ENCODE peak calls at places on chromosomes 16 and 17, in eight cellular contexts. One of them, this sample, is unnamed.
A peak's percentile ranks its signal among the peaks of the same experiment; 100 is the strongest.

GRCh38 chr17:67289174-67289876 is 44.3 kb upstream of the HELZ start:
- DNase-seq in MV-4-11: no peak
- DNase-seq in AG10803: peak; percentile 72
- DNase-seq in activated CD4-positive, alpha-beta T cell treated with anti-CD3 and anti-CD28 coated beads for 36 hours: no peak
- DNase-seq in right lobe of liver: peak; percentile 73
- DNase-seq in stimulated activated CD8-positive, alpha-beta memory T cell treated with anti-CD3 and anti-CD28 coated beads, Interleukin-7, amount 100 ng/mL, for 1 hour: no peak
- DNase-seq in T-helper 17 cell: no peak
- DNase-seq in NCI-H1092: peak; percentile 78
- DNase-seq in this sample: peak; percentile 30

GRCh38 chr16:86882586-86883280 is 304.4 kb downstream of the FOXL1 start:
- DNase-seq in AG10803: peak; percentile 53
- DNase-seq in stimulated activated CD8-positive, alpha-beta memory T cell treated with anti-CD3 and anti-CD28 coated beads, Interleukin-7, amount 100 ng/mL, for 1 hour: no peak
- DNase-seq in MV-4-11: no peak
- DNase-seq in right lobe of liver: no peak
- DNase-seq in T-helper 17 cell: no peak
- DNase-seq in activated CD4-positive, alpha-beta T cell treated with anti-CD3 and anti-CD28 coated beads for 36 hours: no peak
- DNase-seq in NCI-H1092: no peak
- DNase-seq in this sample: no peak

GRCh38 chr17:76384987-76385891 is 830 bp downstream of the SPHK1 start:
- DNase-seq in right lobe of liver: peak; percentile 62
- DNase-seq in NCI-H1092: no peak
- DNase-seq in stimulated activated CD8-positive, alpha-beta memory T cell treated with anti-CD3 and anti-CD28 coated beads, Interleukin-7, amount 100 ng/mL, for 1 hour: no peak
- DNase-seq in activated CD4-positive, alpha-beta T cell treated with anti-CD3 and anti-CD28 coated beads for 36 hours: peak; percentile 69
- DNase-seq in MV-4-11: no peak
- DNase-seq in AG10803: peak; percentile 69
- DNase-seq in T-helper 17 cell: no peak
- DNase-seq in this sample: peak; percentile 49

GRCh38 chr17:10616502-10617119 is 40.5 kb downstream of the MYH3 start:
- DNase-seq in stimulated activated CD8-positive, alpha-beta memory T cell treated with anti-CD3 and anti-CD28 coated beads, Interleukin-7, amount 100 ng/mL, for 1 hour: peak; percentile 57
- DNase-seq in NCI-H1092: peak; percentile 36
- DNase-seq in right lobe of liver: peak; percentile 61
- DNase-seq in activated CD4-positive, alpha-beta T cell treated with anti-CD3 and anti-CD28 coated beads for 36 hours: peak; percentile 84
- DNase-seq in T-helper 17 cell: peak; percentile 42
- DNase-seq in MV-4-11: peak; percentile 59
- DNase-seq in AG10803: peak; percentile 74
- DNase-seq in this sample: peak; percentile 81

GRCh38 chr16:700684-701584 is 4.7 kb downstream of the FBXL16 start:
- DNase-seq in activated CD4-positive, alpha-beta T cell treated with anti-CD3 and anti-CD28 coated beads for 36 hours: peak; percentile 60
- DNase-seq in stimulated activated CD8-positive, alpha-beta memory T cell treated with anti-CD3 and anti-CD28 coated beads, Interleukin-7, amount 100 ng/mL, for 1 hour: no peak
- DNase-seq in AG10803: no peak
- DNase-seq in MV-4-11: no peak
- DNase-seq in right lobe of liver: no peak
- DNase-seq in NCI-H1092: no peak
- DNase-seq in T-helper 17 cell: peak; percentile 58
- DNase-seq in this sample: no peak

GRCh38 chr17:49739662-49740271 is 24.2 kb downstream of the FAM117A start:
- DNase-seq in MV-4-11: peak; percentile 98
- DNase-seq in NCI-H1092: peak; percentile 61
- DNase-seq in AG10803: no peak
- DNase-seq in stimulated activated CD8-positive, alpha-beta memory T cell treated with anti-CD3 and anti-CD28 coated beads, Interleukin-7, amount 100 ng/mL, for 1 hour: peak; percentile 90
- DNase-seq in T-helper 17 cell: peak; percentile 86
- DNase-seq in right lobe of liver: peak; percentile 86
- DNase-seq in activated CD4-positive, alpha-beta T cell treated with anti-CD3 and anti-CD28 coated beads for 36 hours: peak; percentile 90
- DNase-seq in this sample: peak; percentile 88

GRCh38 chr17:63537001-63537400 is 13.3 kb upstream of the DCAF7 start:
- DNase-seq in activated CD4-positive, alpha-beta T cell treated with anti-CD3 and anti-CD28 coated beads for 36 hours: no peak
- DNase-seq in NCI-H1092: no peak
- DNase-seq in stimulated activated CD8-positive, alpha-beta memory T cell treated with anti-CD3 and anti-CD28 coated beads, Interleukin-7, amount 100 ng/mL, for 1 hour: no peak
- DNase-seq in MV-4-11: no peak
- DNase-seq in AG10803: no peak
- DNase-seq in right lobe of liver: no peak
- DNase-seq in T-helper 17 cell: no peak
- DNase-seq in this sample: no peak

GRCh38 chr16:66262253-66263167 is 104.0 kb upstream of the CDH5 start:
- DNase-seq in activated CD4-positive, alpha-beta T cell treated with anti-CD3 and anti-CD28 coated beads for 36 hours: no peak
- DNase-seq in AG10803: peak; percentile 61
- DNase-seq in MV-4-11: no peak
- DNase-seq in stimulated activated CD8-positive, alpha-beta memory T cell treated with anti-CD3 and anti-CD28 coated beads, Interleukin-7, amount 100 ng/mL, for 1 hour: no peak
- DNase-seq in NCI-H1092: no peak
- DNase-seq in right lobe of liver: no peak
- DNase-seq in T-helper 17 cell: no peak
- DNase-seq in this sample: no peak

This sample was measured in transverse colon.